ENCODE peak calls at places on chromosomes 7 and 10, in five cellular contexts. Y is prostate gland, W is nephron progenitor cell, T is GM23338, E is fibroblast of villous mesenchyme. S is an unnamed sample.

GRCh38 chr7:32347244-32347828 is 142.8 kb downstream of the LSM5 start:
- DNase-seq in Y (no peak), W (peak; percentile 46), T (peak; percentile 55), E (peak; percentile 2), S (peak; percentile 48)

GRCh38 chr10:102231357-102232318 is 5.5 kb downstream of the ELOVL3 start:
- DNase-seq in Y (no peak), W (peak; percentile 60), T (peak; percentile 85), E (no peak), S (peak; percentile 66)

GRCh38 chr7:19107392-19108147 is 9.9 kb downstream of the TWIST1 start:
- DNase-seq in Y (no peak), W (peak; percentile 50), T (peak; percentile 73), E (peak; percentile 80), S (no peak)

GRCh38 chr10:86662186-86663045 is 5.9 kb upstream of the LDB3 start:
- DNase-seq in Y (no peak), W (no peak), T (no peak), E (no peak), S (peak; percentile 16)

GRCh38 chr7:151793531-151793935 is 83.4 kb downstream of the PRKAG2 start:
- DNase-seq in Y (no peak), W (no peak), T (no peak), E (no peak), S (no peak)

GRCh38 chr7:23204241-23204640 is 22.4 kb downstream of the NUP42 start:
- DNase-seq in Y (no peak), W (no peak), T (no peak), E (no peak), S (no peak)

GRCh38 chr7:151699920-151700319 is 177.0 kb downstream of the PRKAG2 start:
- DNase-seq in Y (no peak), W (no peak), T (no peak), E (peak; percentile 53), S (no peak)

GRCh38 chr7:40800771-40801170 is 666.0 kb downstream of the SUGCT start:
- DNase-seq in Y (no peak), W (no peak), T (no peak), E (no peak), S (no peak)

GRCh38 chr10:6542999-6543430 is 37.1 kb downstream of the PRKCQ start:
- DNase-seq in Y (no peak), W (no peak), T (peak; percentile 7), E (no peak), S (no peak)

GRCh38 chr10:14074062-14074884 is 256.5 kb downstream of the FRMD4A start:
- DNase-seq in Y (peak; percentile 89), W (no peak), T (peak; percentile 41), E (peak; percentile 100), S (no peak)

GRCh38 chr7:41793556-41793955 is 90.7 kb upstream of the INHBA start:
- DNase-seq in Y (no peak), W (no peak), T (no peak), E (no peak), S (no peak)

GRCh38 chr10:70942125-70942524 is 53.8 kb upstream of the PCBD1 start:
- DNase-seq in Y (no peak), W (no peak), T (no peak), E (no peak), S (no peak)

GRCh38 chr10:124602121-124602561 is 140.5 kb downstream of the LHPP start:
- DNase-seq in Y (no peak), W (no peak), T (no peak), E (no peak), S (peak; percentile 8)

DNA sequence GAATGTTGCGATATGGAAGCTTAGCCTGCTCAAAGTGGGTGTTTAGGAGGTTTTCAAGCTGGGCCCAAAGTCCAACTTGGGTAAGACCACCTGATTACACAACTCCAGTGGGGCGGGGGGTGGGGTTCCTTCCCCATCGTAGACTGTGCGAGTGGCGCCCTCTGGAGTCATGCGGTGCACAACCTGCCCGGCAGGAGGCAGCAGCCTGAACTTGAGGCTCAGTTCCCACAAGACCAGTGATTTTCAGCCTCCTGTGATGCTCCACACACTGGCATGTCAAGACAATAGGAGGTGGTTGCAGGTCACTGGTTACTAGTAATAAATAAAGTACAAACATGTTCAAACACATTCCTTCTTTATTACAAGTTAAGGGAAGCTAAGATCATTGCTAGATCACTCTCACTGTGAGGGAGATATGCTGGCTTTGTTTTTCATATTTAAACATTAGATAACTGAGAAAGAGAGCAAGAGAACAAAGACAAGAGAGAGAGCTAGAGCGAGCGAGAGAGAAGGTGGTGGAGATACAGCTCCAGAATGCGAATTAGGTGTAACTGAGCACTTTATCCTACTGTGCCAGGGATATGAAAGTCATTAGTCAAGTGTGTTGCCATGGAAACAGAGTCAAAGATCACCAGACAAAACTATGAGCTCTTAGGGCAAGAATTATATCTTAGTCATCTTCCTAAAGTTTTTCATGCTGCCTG is 97.4 kb upstream of the BMPER start:
- DNase-seq in Y (no peak), W (peak; percentile 30), T (peak; percentile 81), E (peak; percentile 48), S (peak; percentile 32)
- TF ChIP-seq CTCF in Y (peak; percentile 22), W (peak; percentile 14), T (peak; percentile 94), E (peak; percentile 48), S (peak; percentile 37)

GRCh38 chr10:21080246-21080645 is 183.1 kb upstream of the NEBL start:
- DNase-seq in Y (no peak), W (no peak), T (no peak), E (no peak), S (no peak)
- TF ChIP-seq CTCF in Y (no peak), W (no peak), T (no peak), E (no peak), S (no peak)

GRCh38 chr7:438361-438760 is 81.3 kb downstream of the PDGFA start:
- DNase-seq in Y (no peak), W (no peak), T (no peak), E (no peak), S (no peak)
- TF ChIP-seq CTCF in Y (no peak), W (no peak), T (no peak), E (no peak), S (no peak)

GRCh38 chr7:123961731-123962130 is 36.7 kb downstream of the SPAM1 start:
- DNase-seq in Y (no peak), W (no peak), T (no peak), E (no peak), S (no peak)

GRCh38 chr7:123972045-123972444 is 47.0 kb downstream of the SPAM1 start:
- DNase-seq in Y (no peak), W (no peak), T (no peak), E (no peak), S (no peak)

DNA sequence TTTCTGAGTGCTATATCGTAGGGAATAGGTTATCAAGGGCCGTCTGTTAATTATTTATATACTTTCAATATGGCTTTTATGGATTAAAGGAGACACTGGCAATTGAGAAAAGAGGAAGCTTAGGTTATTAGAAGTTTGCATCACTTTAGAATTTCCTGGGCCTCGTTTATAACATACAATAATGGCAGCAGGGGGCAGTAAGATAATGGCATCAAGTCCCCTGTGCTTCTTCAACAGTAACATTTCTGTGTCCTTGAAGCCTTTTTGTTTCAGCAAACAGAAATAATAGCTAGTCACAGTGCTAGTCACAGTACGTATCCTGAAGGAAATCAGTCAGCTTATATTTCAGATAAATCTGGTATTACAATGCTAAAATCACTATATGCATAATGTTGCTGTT is 41.9 kb downstream of the SPAM1 start:
- DNase-seq in Y (no peak), W (no peak), T (peak; percentile 50), E (peak; percentile 6), S (no peak)
- TF ChIP-seq CTCF in Y (peak; percentile 10), W (no peak), T (peak; percentile 56), E (peak; percentile 21), S (no peak)

DNA sequence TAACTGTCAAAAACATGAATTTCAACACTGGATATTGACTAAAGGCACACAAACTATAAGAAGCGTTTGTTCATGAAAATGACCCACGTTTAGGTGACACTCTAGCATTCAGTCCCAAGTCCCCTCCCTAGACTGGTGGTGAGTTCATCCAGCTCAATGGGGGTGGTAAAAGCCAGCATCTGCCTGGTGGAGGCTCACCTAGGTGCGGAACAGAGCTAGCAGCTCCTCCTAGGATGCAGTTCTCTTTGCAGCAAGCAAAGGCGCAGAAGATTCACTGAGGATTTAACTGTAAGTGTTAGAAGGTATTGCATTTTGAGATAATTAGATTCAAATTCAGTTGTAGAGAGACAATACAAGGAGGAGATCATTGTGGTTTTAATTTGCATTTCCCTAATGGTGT is 87.6 kb downstream of the VSTM2A start:
- DNase-seq in Y (no peak), W (no peak), T (peak; percentile 72), E (no peak), S (no peak)
- TF ChIP-seq CTCF in Y (no peak), W (no peak), T (peak; percentile 10), E (no peak), S (no peak)

GRCh38 chr10:91493313-91493712 is 83.2 kb downstream of the HECTD2 start:
- DNase-seq in Y (no peak), W (no peak), T (peak; percentile 66), E (peak; percentile 70), S (no peak)
- TF ChIP-seq CTCF in Y (peak; percentile 58), W (peak; percentile 18), T (no peak), E (peak; percentile 41), S (peak; percentile 50)

GRCh38 chr7:44533301-44534055 is 7.7 kb downstream of the NPC1L1 start:
- DNase-seq in Y (no peak), W (no peak), T (no peak), E (peak; percentile 11), S (no peak)

GRCh38 chr7:44536090-44536489 is 5.0 kb downstream of the NPC1L1 start:
- DNase-seq in Y (no peak), W (no peak), T (no peak), E (no peak), S (no peak)

GRCh38 chr7:44535348-44536064 is 5.6 kb downstream of the NPC1L1 start:
- DNase-seq in Y (no peak), W (no peak), T (no peak), E (no peak), S (no peak)

GRCh38 chr7:44534087-44534486 is 7.0 kb downstream of the NPC1L1 start:
- DNase-seq in Y (no peak), W (no peak), T (no peak), E (peak; percentile 26), S (no peak)

DNA sequence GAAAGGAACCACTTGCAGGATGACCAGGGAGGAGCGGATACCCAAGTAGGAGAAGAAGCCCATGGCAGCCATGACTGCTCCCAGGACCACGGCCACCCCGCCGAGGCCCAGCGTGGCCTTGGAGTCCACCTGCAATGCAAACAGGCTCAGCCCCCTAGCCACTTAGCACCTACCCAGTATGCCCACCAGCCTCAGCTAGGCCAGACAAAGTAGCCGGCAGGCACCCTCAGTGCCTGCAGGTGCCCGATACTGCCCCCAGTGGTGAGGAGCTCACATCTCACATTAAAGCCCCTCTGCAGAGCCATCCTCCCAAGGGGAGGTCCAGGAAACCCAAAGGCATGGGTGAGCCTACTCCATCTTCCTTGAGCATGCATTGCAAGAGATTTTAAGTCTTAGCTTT is 6.6 kb downstream of the NPC1L1 start:
- DNase-seq in Y (no peak), W (peak; percentile 61), T (peak; percentile 86), E (peak; percentile 20), S (peak; percentile 62)
- TF ChIP-seq CTCF in Y (no peak), W (peak; percentile 61), T (peak; percentile 84), E (peak; percentile 70), S (peak; percentile 68)